ENCODE peak calls at places on chromosomes 6 and 20, in four cellular contexts. W, P, Y and B are unnamed samples.
A peak's percentile ranks its signal among the peaks of the same experiment; 100 is the strongest.

GRCh38 chr20:43843965-43844660 is 70.5 kb upstream of the TOX2 start:
- DNase-seq in W (no peak), P (no peak), Y (no peak), B (no peak)

GRCh38 chr20:40868568-40869223 is 159.9 kb upstream of the TOP1 start:
- DNase-seq in W (no peak), P (peak; percentile 60), Y (peak; percentile 89), B (no peak)

GRCh38 chr20:43507150-43508080 is at the start of gene L3MBTL1:
- DNase-seq in W (no peak), P (no peak), Y (peak; percentile 44), B (no peak)

GRCh38 chr20:54105653-54106052 is 35.3 kb upstream of the BCAS1 start:
- DNase-seq in W (no peak), P (no peak), Y (peak; percentile 37), B (no peak)

GRCh38 chr20:40648505-40649072 is 40.4 kb downstream of the MAFB start:
- DNase-seq in W (no peak), P (no peak), Y (no peak), B (no peak)

GRCh38 chr20:19449051-19449450 is 236.6 kb downstream of the SLC24A3 start:
- DNase-seq in W (no peak), P (no peak), Y (no peak), B (no peak)

GRCh38 chr6:170276369-170277057 is 14.4 kb downstream of the DLL1 start:
- DNase-seq in W (no peak), P (no peak), Y (no peak), B (no peak)

GRCh38 chr6:118017301-118017854 is 110.3 kb downstream of the SLC35F1 start:
- DNase-seq in W (no peak), P (no peak), Y (no peak), B (no peak)

GRCh38 chr6:33613794-33614166 is 7.3 kb upstream of the ITPR3 start:
- DNase-seq in W (no peak), P (no peak), Y (no peak), B (no peak)

GRCh38 chr6:104537185-104537584 is 322.5 kb downstream of the HACE1 start:
- DNase-seq in W (no peak), P (no peak), Y (peak; percentile 84), B (no peak)

GRCh38 chr20:2136275-2136674 is 34.6 kb downstream of the STK35 start:
- DNase-seq in W (no peak), P (no peak), Y (no peak), B (no peak)

GRCh38 chr6:149696904-149697303 is 21.0 kb downstream of the LATS1 start:
- DNase-seq in W (no peak), P (no peak), Y (peak; percentile 69), B (no peak)

GRCh38 chr6:4338884-4339283 is 203.5 kb upstream of the ECI2 start:
- DNase-seq in W (no peak), P (no peak), Y (no peak), B (no peak)

GRCh38 chr6:8013763-8014162 is 50.4 kb downstream of the BLOC1S5 start:
- DNase-seq in W (no peak), P (no peak), Y (no peak), B (no peak)

GRCh38 chr20:37711001-37711400 is 17.2 kb downstream of the CTNNBL1 start:
- DNase-seq in W (no peak), P (no peak), Y (peak; percentile 23), B (no peak)

GRCh38 chr20:57482796-57483195 is 42.1 kb downstream of the CTCFL start:
- DNase-seq in W (no peak), P (no peak), Y (no peak), B (no peak)

GRCh38 chr6:158819213-158819976 is at the start of gene EZR:
- DNase-seq in W (peak; percentile 84), P (peak; percentile 11), Y (peak; percentile 65), B (peak; percentile 51)

GRCh38 chr6:44715188-44715587 is 327.7 kb downstream of the CDC5L start:
- DNase-seq in W (no peak), P (no peak), Y (no peak), B (no peak)

GRCh38 chr6:33745558-33745957 is 1.1 kb downstream of the IP6K3 start:
- DNase-seq in W (no peak), P (no peak), Y (peak; percentile 30), B (no peak)

GRCh38 chr6:149863596-149863845 is 638 bp downstream of the LRP11 start:
- DNase-seq in W (no peak), P (no peak), Y (no peak), B (no peak)

GRCh38 chr6:139533573-139534471 is 159.4 kb upstream of the CITED2 start:
- DNase-seq in W (no peak), P (no peak), Y (peak; percentile 92), B (no peak)